ENCODE peak calls at places on chromosome 17, in seven cellular contexts. G is IMR-90, I is mesendoderm, A is mesenchymal stem cell, S is H1, F is neuronal stem cell, V is H9. N is an unnamed sample.

GRCh38 chr17:73293480-73293911 is 18.3 kb downstream of the CDC42EP4 start:
- DNase-seq in G (peak; percentile 91), I (no peak), A (peak; percentile 91), S (no peak), F (no peak), V (no peak), N (peak; percentile 99)

GRCh38 chr17:14833201-14833773 is 431.8 kb downstream of the PMP22 start:
- DNase-seq in G (peak; percentile 94), I (no peak), A (peak; percentile 80), S (no peak), F (no peak), V (no peak), N (peak; percentile 16)

GRCh38 chr17:41284043-41284442 is 8.5 kb downstream of the KRTAP9-7 start:
- DNase-seq in G (peak; percentile 41), I (peak; percentile 16), A (no peak), S (no peak), F (no peak), V (no peak), N (peak; percentile 0)

GRCh38 chr17:9968881-9969280 is 63.8 kb upstream of the RCVRN start:
- DNase-seq in G (peak; percentile 91), I (peak; percentile 54), A (peak; percentile 82), S (no peak), F (no peak), V (no peak), N (peak; percentile 95)

GRCh38 chr17:57104461-57105175 is 19.6 kb downstream of the AKAP1 start:
- DNase-seq in G (peak; percentile 58), I (no peak), A (no peak), S (no peak), F (no peak), V (no peak), N (no peak)

GRCh38 chr17:43832168-43832975 is 574 bp downstream of the MPP3 start:
- DNase-seq in G (peak; percentile 69), I (peak; percentile 19), A (peak; percentile 74), S (no peak), F (no peak), V (no peak), N (peak; percentile 78)

GRCh38 chr17:2138768-2139167 is 83.9 kb downstream of the HIC1 start:
- DNase-seq in G (no peak), I (no peak), A (peak; percentile 65), S (no peak), F (no peak), V (no peak), N (peak; percentile 72)

GRCh38 chr17:38674013-38674748 is 576 bp downstream of the EPOP start:
- DNase-seq in G (no peak), I (no peak), A (no peak), S (no peak), F (no peak), V (no peak), N (peak; percentile 20)

GRCh38 chr17:50681260-50682200 is 26.2 kb downstream of the ANKRD40 start:
- DNase-seq in G (peak; percentile 82), I (peak; percentile 82), A (peak; percentile 89), S (no peak), F (no peak), V (no peak), N (peak; percentile 78)

GRCh38 chr17:67156269-67157199 is 88.5 kb downstream of the HELZ start:
- DNase-seq in G (peak; percentile 14), I (peak; percentile 30), A (no peak), S (no peak), F (no peak), V (no peak), N (no peak)

GRCh38 chr17:58411408-58411894 is 5.9 kb downstream of the RNF43 start:
- DNase-seq in G (no peak), I (no peak), A (no peak), S (no peak), F (no peak), V (no peak), N (peak; percentile 96)

GRCh38 chr17:79888811-79889634 is 49.8 kb upstream of the CBX4 start:
- DNase-seq in G (no peak), I (no peak), A (no peak), S (no peak), F (no peak), V (no peak), N (no peak)

GRCh38 chr17:41463746-41464145 is 3.4 kb downstream of the KRT32 start:
- DNase-seq in G (no peak), I (no peak), A (no peak), S (no peak), F (no peak), V (no peak), N (no peak)

GRCh38 chr17:59846391-59847165 is 46.2 kb downstream of the TUBD1 start:
- DNase-seq in G (peak; percentile 94), I (peak; percentile 43), A (peak; percentile 87), S (no peak), F (no peak), V (peak; percentile 48), N (peak; percentile 70)

GRCh38 chr17:48294989-48295892 is 134.8 kb downstream of the SKAP1 start:
- DNase-seq in G (no peak), I (no peak), A (peak; percentile 59), S (no peak), F (no peak), V (no peak), N (no peak)

GRCh38 chr17:10683853-10684252 is 13.5 kb downstream of the SCO1 start:
- DNase-seq in G (peak; percentile 39), I (peak; percentile 47), A (peak; percentile 43), S (no peak), F (peak; percentile 9), V (no peak), N (peak; percentile 54)

GRCh38 chr17:10094806-10095205 is 103.6 kb downstream of the GAS7 start:
- DNase-seq in G (no peak), I (no peak), A (no peak), S (no peak), F (no peak), V (no peak), N (no peak)

GRCh38 chr17:42772945-42773289 is 332 bp upstream of the VPS25 start:
- DNase-seq in G (no peak), I (no peak), A (no peak), S (no peak), F (no peak), V (no peak), N (no peak)

GRCh38 chr17:42773290-42774035 is at the start of gene VPS25:
- DNase-seq in G (peak; percentile 87), I (peak; percentile 94), A (peak; percentile 89), S (no peak), F (peak; percentile 68), V (peak; percentile 86), N (peak; percentile 89)

GRCh38 chr17:42775534-42776098 is 2.4 kb downstream of the VPS25 start:
- DNase-seq in G (peak; percentile 66), I (peak; percentile 33), A (peak; percentile 32), S (no peak), F (no peak), V (no peak), N (no peak)

GRCh38 chr17:42778570-42778969 is 1.8 kb upstream of the WNK4 start:
- DNase-seq in G (no peak), I (no peak), A (no peak), S (no peak), F (no peak), V (no peak), N (no peak)

DNA sequence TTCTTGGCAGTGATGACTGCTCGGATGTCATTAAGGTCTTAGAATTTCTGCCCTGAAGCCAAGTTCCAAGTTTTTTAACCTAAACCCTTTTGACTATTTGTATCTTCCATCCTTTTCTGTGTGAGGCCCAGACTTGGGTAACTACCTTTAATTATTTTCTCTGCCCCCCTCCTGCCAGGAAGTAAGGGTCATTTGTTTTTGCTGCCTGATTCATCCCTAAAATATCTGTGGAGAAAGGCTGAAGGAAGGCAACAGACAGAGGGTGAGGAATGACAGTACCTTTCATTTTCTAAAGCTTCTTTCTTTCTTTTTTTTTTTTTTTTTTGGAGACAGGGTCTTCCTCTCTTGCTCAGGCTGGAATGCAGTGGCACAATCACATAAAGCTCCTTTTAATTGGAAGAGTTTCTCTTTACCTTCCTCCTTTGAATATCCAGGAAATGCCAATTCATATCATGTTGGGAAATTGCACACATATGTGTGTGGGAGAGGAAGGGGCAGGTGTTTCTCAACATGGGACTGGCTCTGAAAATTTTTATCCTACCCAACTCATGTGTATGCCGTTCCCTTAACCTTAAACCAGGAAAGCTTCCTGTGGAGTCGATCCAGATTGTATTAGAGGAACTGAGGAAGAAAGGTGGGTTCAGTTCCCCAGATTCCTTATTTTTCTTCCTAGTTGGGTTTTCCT is 959 bp downstream of the VPS25 start:
- DNase-seq in G (peak; percentile 55), I (peak; percentile 25), A (no peak), S (no peak), F (no peak), V (no peak), N (no peak)
- H2BK120ac ChIP-seq in G (peak overlapping the region; percentile 75), I (no peak overlapping the region), A (no peak overlapping the region), S (no peak overlapping the region), F (no peak overlapping the region), V (no peak overlapping the region), N (no peak overlapping the region)

GRCh38 chr17:3798273-3799180 is 2.5 kb downstream of the ITGAE start:
- DNase-seq in G (no peak), I (no peak), A (no peak), S (no peak), F (no peak), V (no peak), N (no peak)
- H2BK120ac ChIP-seq in G (no peak overlapping the region), I (no peak overlapping the region), A (no peak overlapping the region), S (no peak overlapping the region), F (no peak overlapping the region), V (no peak overlapping the region), N (no peak overlapping the region)

GRCh38 chr17:3949418-3949817 is 14.8 kb downstream of the ATP2A3 start:
- DNase-seq in G (no peak), I (no peak), A (no peak), S (no peak), F (no peak), V (no peak), N (no peak)

GRCh38 chr17:3952186-3952585 is 12.1 kb downstream of the ATP2A3 start:
- DNase-seq in G (no peak), I (no peak), A (no peak), S (no peak), F (no peak), V (no peak), N (no peak)

GRCh38 chr17:3950584-3950983 is 13.7 kb downstream of the ATP2A3 start:
- DNase-seq in G (no peak), I (no peak), A (no peak), S (no peak), F (no peak), V (no peak), N (no peak)

GRCh38 chr17:3951003-3951402 is 13.2 kb downstream of the ATP2A3 start:
- DNase-seq in G (no peak), I (no peak), A (no peak), S (no peak), F (no peak), V (no peak), N (no peak)

DNA sequence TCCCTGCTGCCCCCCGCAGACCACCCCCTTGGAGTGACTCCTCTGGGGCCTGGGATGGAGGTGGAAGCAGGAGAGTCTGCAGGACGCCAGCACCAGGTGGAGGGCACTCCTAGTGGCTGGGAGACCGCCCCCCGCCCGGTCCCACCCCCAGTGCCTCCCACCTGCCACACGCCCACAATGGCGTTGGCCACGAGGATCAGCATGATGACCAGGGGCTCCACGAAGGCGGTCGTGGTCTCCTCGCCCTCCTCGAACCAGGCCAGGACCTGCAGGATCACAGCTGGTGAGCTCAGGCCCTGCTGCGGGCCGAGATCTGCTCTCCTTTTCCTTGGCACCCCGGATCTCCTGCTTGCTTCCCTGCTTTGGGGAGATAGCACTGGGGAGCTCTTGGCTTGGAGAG is 12.8 kb downstream of the ATP2A3 start:
- DNase-seq in G (no peak), I (no peak), A (no peak), S (no peak), F (no peak), V (no peak), N (no peak)
- H2BK120ac ChIP-seq in G (no peak overlapping the region), I (no peak overlapping the region), A (no peak overlapping the region), S (no peak overlapping the region), F (no peak overlapping the region), V (no peak overlapping the region), N (no peak overlapping the region)

GRCh38 chr17:62898239-62898864 is 67.7 kb upstream of the TANC2 start:
- DNase-seq in G (no peak), I (peak; percentile 70), A (peak; percentile 34), S (no peak), F (no peak), V (no peak), N (peak; percentile 11)
- H2BK120ac ChIP-seq in G (no peak overlapping the region), I (no peak overlapping the region), A (no peak overlapping the region), S (no peak overlapping the region), F (no peak overlapping the region), V (no peak overlapping the region), N (peak overlapping the region; percentile 99)

N was measured in trophoblast cell.